ENCODE peak calls at places on chromosomes 4 and X, in four cellular contexts. One of them, this sample, is unnamed.

GRCh38 chr4:153207561-153207960 is 3.3 kb downstream of the TRIM2 start:
- DNase-seq in GM12878: no peak
- DNase-seq in HepG2: peak
- DNase-seq in K562: peak
- DNase-seq in this sample: no peak

GRCh38 chrX:38868941-38869378 is 67.7 kb downstream of the MID1IP1 start:
- DNase-seq in GM12878: no peak
- DNase-seq in K562: no peak
- DNase-seq in HepG2: no peak
- DNase-seq in this sample: no peak

GRCh38 chrX:130994671-130995070 is 63.5 kb upstream of the ARHGAP36 start:
- DNase-seq in GM12878: no peak
- DNase-seq in K562: peak
- DNase-seq in HepG2: no peak
- DNase-seq in this sample: no peak

GRCh38 chr4:76012388-76012801 is 5.1 kb upstream of the CXCL9 start:
- DNase-seq in HepG2: no peak
- DNase-seq in K562: no peak
- DNase-seq in GM12878: no peak
- DNase-seq in this sample: no peak

GRCh38 chr4:113497154-113497553 is 264.4 kb downstream of the CAMK2D start:
- DNase-seq in GM12878: no peak
- DNase-seq in K562: no peak
- DNase-seq in HepG2: no peak
- DNase-seq in this sample: no peak

GRCh38 chrX:74248889-74249288 is 55.1 kb upstream of the ZCCHC13 start:
- DNase-seq in GM12878: no peak
- DNase-seq in K562: no peak
- DNase-seq in HepG2: no peak
- DNase-seq in this sample: no peak

GRCh38 chrX:22063284-22063683 is 31.2 kb downstream of the PHEX start:
- DNase-seq in HepG2: no peak
- DNase-seq in GM12878: peak
- DNase-seq in K562: no peak
- DNase-seq in this sample: no peak

GRCh38 chrX:10507181-10507580 is 113.2 kb downstream of the MID1 start:
- DNase-seq in HepG2: no peak
- DNase-seq in K562: no peak
- DNase-seq in GM12878: no peak
- DNase-seq in this sample: no peak

GRCh38 chr4:144701683-144702233 is 55.8 kb downstream of the HHIP start:
- DNase-seq in GM12878: no peak
- DNase-seq in HepG2: no peak
- DNase-seq in K562: no peak
- DNase-seq in this sample: no peak

GRCh38 chr4:40182041-40182440 is 14.8 kb upstream of the RHOH start:
- DNase-seq in HepG2: no peak
- DNase-seq in K562: no peak
- DNase-seq in GM12878: no peak
- DNase-seq in this sample: peak

GRCh38 chr4:42310343-42310742 is 86.9 kb upstream of the SHISA3 start:
- DNase-seq in GM12878: no peak
- DNase-seq in HepG2: no peak
- DNase-seq in K562: no peak
- DNase-seq in this sample: no peak

GRCh38 chr4:8740666-8741395 is 130.8 kb downstream of the HMX1 start:
- DNase-seq in HepG2: no peak
- DNase-seq in K562: no peak
- DNase-seq in GM12878: no peak
- DNase-seq in this sample: no peak

GRCh38 chrX:41449615-41450014 is 2.5 kb downstream of the NYX start:
- DNase-seq in K562: no peak
- DNase-seq in GM12878: no peak
- DNase-seq in HepG2: no peak
- DNase-seq in this sample: no peak

GRCh38 chrX:49155243-49155899 is 7.2 kb upstream of the MAGIX start:
- DNase-seq in GM12878: no peak
- DNase-seq in K562: peak
- DNase-seq in HepG2: no peak
- DNase-seq in this sample: peak

DNA sequence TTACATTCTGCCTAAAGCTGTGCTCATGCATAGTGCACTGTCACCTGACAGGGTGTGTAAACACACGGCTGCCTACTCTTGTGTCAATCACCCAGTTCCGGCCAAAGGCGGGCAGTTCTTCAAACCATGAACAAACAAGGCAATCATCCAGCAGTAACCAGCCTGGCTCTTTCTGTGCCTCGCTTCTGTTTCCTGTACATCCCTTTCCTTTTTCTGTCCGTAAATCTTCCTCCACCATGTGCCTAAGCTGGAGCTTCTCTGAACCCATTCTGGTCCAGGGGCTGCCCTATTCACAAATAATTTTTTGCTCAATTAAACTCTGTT is 60.8 kb upstream of the CBR4 start:
- DNase-seq in HepG2: peak
- DNase-seq in GM12878: no peak
- DNase-seq in K562: no peak
- DNase-seq in this sample: no peak
- TF ChIP-seq SP1 in HepG2: no peak
- TF ChIP-seq SP1 in GM12878: no peak
- TF ChIP-seq SP1 in K562: no peak
- TF ChIP-seq SP1 in this sample: no peak

GRCh38 chr4:139229534-139230039 is 50.4 kb downstream of the MGARP start:
- DNase-seq in HepG2: peak
- DNase-seq in GM12878: no peak
- DNase-seq in K562: peak
- DNase-seq in this sample: no peak
- TF ChIP-seq RFX5 in HepG2: no peak
- TF ChIP-seq RFX5 in GM12878: no peak
- TF ChIP-seq RFX5 in K562: no peak
- TF ChIP-seq RFX5 in this sample: no peak

GRCh38 chr4:119082661-119083060 is 53.0 kb upstream of the MYOZ2 start:
- DNase-seq in GM12878: no peak
- DNase-seq in K562: no peak
- DNase-seq in HepG2: no peak
- DNase-seq in this sample: no peak

GRCh38 chr4:119081943-119082342 is 53.7 kb upstream of the MYOZ2 start:
- DNase-seq in K562: no peak
- DNase-seq in GM12878: no peak
- DNase-seq in HepG2: no peak
- DNase-seq in this sample: no peak

GRCh38 chr4:119081542-119081859 is 54.1 kb upstream of the MYOZ2 start:
- DNase-seq in HepG2: no peak
- DNase-seq in GM12878: no peak
- DNase-seq in K562: no peak
- DNase-seq in this sample: no peak

GRCh38 chr4:119084503-119084902 is 51.1 kb upstream of the MYOZ2 start:
- DNase-seq in GM12878: no peak
- DNase-seq in HepG2: no peak
- DNase-seq in K562: no peak
- DNase-seq in this sample: no peak

GRCh38 chr4:119080721-119081541 is 54.7 kb upstream of the MYOZ2 start:
- DNase-seq in HepG2: peak
- DNase-seq in K562: no peak
- DNase-seq in GM12878: no peak
- DNase-seq in this sample: no peak
- TF ChIP-seq EP300 in HepG2: peak
- TF ChIP-seq EP300 in K562: no peak
- TF ChIP-seq EP300 in GM12878: no peak
- TF ChIP-seq EP300 in this sample: no peak

GRCh38 chr4:1192493-1193205 is 20.3 kb upstream of the SPON2 start:
- DNase-seq in GM12878: no peak
- DNase-seq in HepG2: no peak
- DNase-seq in K562: no peak
- DNase-seq in this sample: no peak

GRCh38 chr4:1194028-1194900 is 21.9 kb upstream of the SPON2 start:
- DNase-seq in GM12878: no peak
- DNase-seq in HepG2: no peak
- DNase-seq in K562: no peak
- DNase-seq in this sample: peak

GRCh38 chr4:1191621-1192020 is 19.2 kb upstream of the SPON2 start:
- DNase-seq in GM12878: no peak
- DNase-seq in K562: no peak
- DNase-seq in HepG2: no peak
- DNase-seq in this sample: no peak

GRCh38 chr4:1193206-1194027 is 21.0 kb upstream of the SPON2 start:
- DNase-seq in GM12878: no peak
- DNase-seq in HepG2: no peak
- DNase-seq in K562: no peak
- DNase-seq in this sample: no peak

GRCh38 chr4:1192091-1192492 is 19.7 kb upstream of the SPON2 start:
- DNase-seq in K562: no peak
- DNase-seq in GM12878: no peak
- DNase-seq in HepG2: no peak
- DNase-seq in this sample: no peak
- TF ChIP-seq SP1 in K562: no peak
- TF ChIP-seq SP1 in GM12878: no peak
- TF ChIP-seq SP1 in HepG2: no peak
- TF ChIP-seq SP1 in this sample: no peak

DNA sequence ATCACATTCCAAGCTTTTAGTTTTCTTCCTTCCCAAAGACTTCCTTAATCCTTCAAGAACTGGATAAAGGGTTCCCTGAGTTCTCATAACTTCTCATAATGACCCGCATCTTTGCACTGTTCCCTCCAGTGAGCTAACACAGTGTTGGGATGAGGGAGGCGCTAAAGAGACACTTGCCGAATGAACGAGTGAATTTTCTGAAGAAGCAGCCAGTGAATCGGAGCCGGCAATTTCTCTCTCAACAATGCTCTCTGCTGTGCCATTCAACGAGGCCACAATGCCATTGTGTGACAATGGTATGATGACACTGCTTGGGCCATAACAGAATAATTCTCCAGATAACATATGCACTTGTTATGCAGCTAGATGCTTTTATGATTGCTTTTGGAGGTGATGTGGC is 51.4 kb upstream of the ZFP42 start:
- DNase-seq in K562: no peak
- DNase-seq in GM12878: no peak
- DNase-seq in HepG2: no peak
- DNase-seq in this sample: no peak
- TF ChIP-seq RFX5 in K562: no peak
- TF ChIP-seq RFX5 in GM12878: no peak
- TF ChIP-seq RFX5 in HepG2: no peak
- TF ChIP-seq RFX5 in this sample: no peak

GRCh38 chrX:111262086-111262485 is 8.2 kb downstream of the CAPN6 start:
- DNase-seq in HepG2: no peak
- DNase-seq in GM12878: no peak
- DNase-seq in K562: no peak
- DNase-seq in this sample: no peak

GRCh38 chrX:111264397-111264796 is 5.9 kb downstream of the CAPN6 start:
- DNase-seq in HepG2: no peak
- DNase-seq in K562: no peak
- DNase-seq in GM12878: no peak
- DNase-seq in this sample: no peak

GRCh38 chrX:111265506-111265905 is 4.8 kb downstream of the CAPN6 start:
- DNase-seq in HepG2: no peak
- DNase-seq in K562: no peak
- DNase-seq in GM12878: no peak
- DNase-seq in this sample: no peak

GRCh38 chrX:111254896-111255693 is 15.2 kb downstream of the CAPN6 start:
- DNase-seq in GM12878: no peak
- DNase-seq in HepG2: no peak
- DNase-seq in K562: no peak
- DNase-seq in this sample: no peak

DNA sequence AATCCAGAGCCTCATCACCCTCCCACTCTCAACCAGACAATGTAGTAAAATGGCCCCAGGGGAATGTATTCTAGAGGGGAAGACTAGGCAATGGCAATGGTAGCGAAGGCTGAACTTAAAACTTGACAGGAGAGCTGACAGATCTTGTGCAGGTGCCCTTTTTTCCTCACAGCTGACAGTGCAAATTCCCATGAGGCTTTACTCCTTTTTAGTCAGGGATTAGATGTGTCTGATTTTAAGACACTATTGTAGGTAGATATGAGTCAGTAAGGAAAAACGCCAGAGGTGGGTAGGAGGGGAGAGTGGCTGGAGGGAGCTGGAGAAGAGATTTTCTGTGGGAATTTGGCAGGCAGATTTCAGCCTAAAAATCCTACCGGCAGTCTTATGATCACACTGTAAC is 10.7 kb downstream of the CAPN6 start:
- DNase-seq in K562: no peak
- DNase-seq in HepG2: no peak
- DNase-seq in GM12878: no peak
- DNase-seq in this sample: no peak
- TF ChIP-seq EP300 in K562: no peak
- TF ChIP-seq EP300 in HepG2: no peak
- TF ChIP-seq EP300 in GM12878: no peak
- TF ChIP-seq EP300 in this sample: no peak

DNA sequence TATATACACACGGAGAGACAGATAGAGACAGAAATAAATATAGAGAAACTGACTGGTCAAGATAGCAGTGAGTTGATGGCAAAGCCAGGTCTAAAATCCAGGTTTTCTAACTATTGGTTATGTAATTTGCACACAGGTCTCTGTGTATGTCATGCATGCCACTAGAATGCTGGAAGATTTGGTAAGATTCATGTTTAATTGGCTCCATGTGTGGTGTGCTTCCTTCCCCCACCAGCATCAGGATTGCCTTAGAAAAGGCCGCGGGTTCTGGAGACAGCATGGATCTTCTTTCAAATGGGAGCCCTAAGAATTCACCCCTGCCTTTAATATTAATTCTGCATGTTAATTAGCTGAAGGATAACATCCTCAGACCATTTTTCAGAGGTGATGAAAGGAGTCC is 31.3 kb downstream of the HAND2 start:
- DNase-seq in HepG2: no peak
- DNase-seq in GM12878: no peak
- DNase-seq in K562: no peak
- DNase-seq in this sample: no peak
- TF ChIP-seq SP1 in HepG2: no peak
- TF ChIP-seq SP1 in GM12878: no peak
- TF ChIP-seq SP1 in K562: no peak
- TF ChIP-seq SP1 in this sample: no peak

GRCh38 chr4:151169223-151169622 is 69.8 kb downstream of the RPS3A start:
- DNase-seq in K562: no peak
- DNase-seq in GM12878: no peak
- DNase-seq in HepG2: no peak
- DNase-seq in this sample: no peak
- TF ChIP-seq RFX5 in K562: no peak
- TF ChIP-seq RFX5 in GM12878: no peak
- TF ChIP-seq RFX5 in HepG2: no peak
- TF ChIP-seq RFX5 in this sample: no peak

This sample was measured in H1.